ENCODE peak calls at places on chromosomes 7 and 10, in five cellular contexts. V is trophoblast cell, C is IMR-90, D is H9, O is mesenchymal stem cell. S is an unnamed sample.
A peak's percentile ranks its signal among the peaks of the same experiment; 100 is the strongest.

GRCh38 chr10:48645600-48645999 is 39.1 kb upstream of the WDFY4 start:
- DNase-seq in O (no peak), D (no peak), V (no peak), C (no peak), S (no peak)

GRCh38 chr10:7756360-7756992 is 31.3 kb downstream of the KIN start:
- DNase-seq in V (peak; percentile 49), D (peak; percentile 40), C (peak; percentile 8), O (peak; percentile 18), S (no peak)

GRCh38 chr10:112967200-112967599 is 17.2 kb downstream of the TCF7L2 start:
- DNase-seq in C (peak; percentile 95), O (peak; percentile 82), D (no peak), V (no peak), S (no peak)

GRCh38 chr10:1572519-1573333 is 164.6 kb downstream of the ADARB2 start:
- DNase-seq in O (no peak), V (no peak), C (no peak), D (no peak), S (no peak)

GRCh38 chr7:18906901-18907300 is 210.5 kb downstream of the TWIST1 start:
- DNase-seq in O (no peak), D (no peak), V (no peak), C (no peak), S (no peak)

GRCh38 chr10:970311-971149 is 17.7 kb upstream of the GTPBP4 start:
- DNase-seq in V (no peak), D (no peak), O (peak; percentile 63), C (no peak), S (no peak)

GRCh38 chr7:3063016-3063753 is 19.5 kb upstream of the CARD11 start:
- DNase-seq in O (no peak), C (no peak), V (no peak), D (no peak), S (no peak)

GRCh38 chr7:31027161-31027965 is 24.7 kb upstream of the ADCYAP1R1 start:
- DNase-seq in O (peak; percentile 53), D (peak; percentile 74), C (no peak), V (no peak), S (peak; percentile 44)

GRCh38 chr7:65722361-65722792 is 150.5 kb upstream of the VKORC1L1 start:
- DNase-seq in C (peak; percentile 11), O (peak; percentile 14), D (peak; percentile 80), V (peak; percentile 75), S (no peak)

GRCh38 chr10:74382643-74383042 is 231.6 kb downstream of the ADK start:
- DNase-seq in D (no peak), O (no peak), C (no peak), V (no peak), S (no peak)

DNA sequence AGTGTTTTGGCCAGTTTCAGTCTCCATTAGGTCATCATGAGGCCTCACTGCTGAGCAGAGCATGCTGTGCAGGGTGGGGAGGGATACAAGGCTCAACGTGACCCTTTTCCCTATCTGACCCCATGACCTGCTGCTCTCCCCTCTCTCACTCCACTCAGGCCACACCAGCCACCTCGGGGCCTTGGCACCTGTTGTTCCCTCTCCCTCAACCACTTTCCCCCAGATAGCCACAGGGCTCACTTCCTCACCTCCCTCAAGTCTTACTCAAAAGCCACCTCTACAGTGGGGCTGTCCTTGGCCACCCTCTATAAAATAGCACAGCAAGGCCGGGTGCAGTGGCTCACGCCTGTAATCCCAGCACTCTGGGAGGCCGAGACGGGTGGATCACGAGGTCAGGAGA is 13.9 kb downstream of the SH3PXD2A start:
- DNase-seq in D (no peak), C (no peak), V (no peak), O (no peak), S (no peak)
- H4K91ac ChIP-seq in D (no peak overlapping the region), C (no peak overlapping the region), V (no peak overlapping the region), O (no peak overlapping the region), S (no peak overlapping the region)

GRCh38 chr7:129778770-129779601 is 167.5 kb downstream of the NRF1 start:
- DNase-seq in C (no peak), O (no peak), D (no peak), V (peak; percentile 65), S (no peak)

GRCh38 chr7:129780257-129781127 is 169.0 kb downstream of the NRF1 start:
- DNase-seq in D (peak; percentile 96), O (no peak), V (peak; percentile 82), C (no peak), S (peak; percentile 48)

GRCh38 chr7:129781128-129781855 is 169.8 kb downstream of the NRF1 start:
- DNase-seq in D (no peak), C (no peak), V (no peak), O (no peak), S (peak; percentile 26)

GRCh38 chr7:129777993-129778769 is 166.7 kb downstream of the NRF1 start:
- DNase-seq in C (no peak), D (no peak), O (no peak), V (no peak), S (peak; percentile 27)

GRCh38 chr7:129779602-129780256 is 168.2 kb downstream of the NRF1 start:
- DNase-seq in V (peak; percentile 73), O (no peak), C (no peak), D (no peak), S (peak; percentile 67)
- H4K8ac ChIP-seq in V (no peak overlapping the region), O (no peak overlapping the region), C (no peak overlapping the region), D (no peak overlapping the region), S (no peak overlapping the region)

DNA sequence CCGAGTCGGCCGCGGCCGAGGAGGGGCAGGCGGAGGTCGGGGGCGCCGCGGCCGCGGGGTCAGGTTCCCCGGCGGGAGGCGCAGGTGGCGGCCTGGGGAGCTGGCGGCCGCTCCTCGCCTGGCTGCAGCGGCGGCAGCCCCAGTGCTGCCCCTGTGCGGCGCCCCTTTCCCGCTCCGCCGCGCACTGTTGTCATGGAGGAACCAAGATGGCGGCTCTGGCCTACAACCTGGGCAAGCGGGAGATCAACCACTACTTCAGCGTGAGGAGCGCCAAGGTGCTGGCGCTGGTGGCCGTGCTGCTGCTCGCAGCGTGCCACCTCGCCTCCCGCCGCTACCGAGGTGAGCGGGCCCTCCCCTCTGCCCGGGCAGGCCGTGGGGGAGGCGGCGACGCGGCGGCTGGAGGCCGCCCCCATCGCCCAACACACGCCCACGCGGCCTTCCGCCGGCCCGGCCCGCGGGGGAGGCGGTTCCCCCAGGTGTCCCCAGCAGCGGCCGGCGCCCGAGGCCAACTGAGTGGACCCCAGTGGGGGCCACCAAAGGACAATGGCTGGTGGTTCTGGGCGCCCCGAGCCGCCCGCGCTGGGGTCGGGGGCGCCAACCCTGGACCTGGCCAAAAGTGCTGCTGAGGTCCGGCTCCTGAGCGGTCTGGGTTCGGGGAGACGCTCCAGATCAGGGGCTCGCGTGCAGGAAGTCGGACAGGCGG is 421 bp downstream of the CASD1 start:
- DNase-seq in V (peak; percentile 74), C (peak; percentile 53), D (peak; percentile 76), O (peak; percentile 71), S (peak; percentile 72)
- H4K91ac ChIP-seq in V (peak overlapping the region; percentile 98), C (peak overlapping the region; percentile 92), D (no peak overlapping the region), O (peak overlapping the region; percentile 100), S (peak overlapping the region; percentile 76)

GRCh38 chr10:124566981-124567835 is 105.6 kb downstream of the LHPP start:
- DNase-seq in V (peak; percentile 30), C (no peak), D (no peak), O (no peak), S (no peak)

GRCh38 chr10:124568339-124568738 is 106.7 kb downstream of the LHPP start:
- DNase-seq in C (no peak), V (peak; percentile 99), O (no peak), D (no peak), S (no peak)

GRCh38 chr10:124565565-124566221 is 104.1 kb downstream of the LHPP start:
- DNase-seq in V (peak; percentile 71), C (no peak), D (peak; percentile 87), O (no peak), S (peak; percentile 36)

GRCh38 chr10:124564881-124565280 is 103.3 kb downstream of the LHPP start:
- DNase-seq in C (no peak), O (no peak), V (no peak), D (no peak), S (no peak)

DNA sequence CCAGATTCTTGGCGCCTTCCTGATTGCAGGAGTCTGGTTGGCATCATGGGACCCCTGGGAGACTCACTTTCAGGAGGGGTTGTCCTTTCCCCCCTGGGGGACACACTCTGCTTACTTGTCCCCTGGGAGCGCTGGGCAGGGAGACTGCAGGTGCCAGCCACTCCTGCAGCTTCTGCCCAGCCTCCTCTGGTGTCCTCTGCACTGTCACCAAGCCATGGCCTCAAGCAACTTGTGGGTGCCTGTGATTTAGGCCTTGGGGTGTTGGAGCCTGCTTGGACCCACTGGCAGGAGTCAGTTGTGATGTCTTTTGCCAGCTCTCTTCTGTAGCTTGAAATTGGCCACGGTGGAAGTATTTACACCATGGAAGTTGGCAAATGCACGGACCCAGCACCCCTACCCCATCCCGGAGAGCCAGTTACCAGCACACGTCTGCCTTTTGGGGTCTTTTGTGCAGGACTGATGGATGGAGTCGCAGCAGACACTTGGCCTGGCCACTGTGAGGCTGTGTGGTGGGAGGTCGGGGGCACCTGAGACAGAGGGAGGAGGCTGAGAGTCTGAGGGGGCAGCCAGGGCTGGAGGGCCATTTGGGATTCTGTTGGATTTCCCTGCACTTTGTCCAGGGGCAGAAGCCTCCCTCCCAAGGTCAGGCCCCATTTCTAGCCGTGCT is 104.7 kb downstream of the LHPP start:
- DNase-seq in D (no peak), V (no peak), O (no peak), C (no peak), S (no peak)
- H4K8ac ChIP-seq in D (no peak overlapping the region), V (no peak overlapping the region), O (no peak overlapping the region), C (no peak overlapping the region), S (no peak overlapping the region)

DNA sequence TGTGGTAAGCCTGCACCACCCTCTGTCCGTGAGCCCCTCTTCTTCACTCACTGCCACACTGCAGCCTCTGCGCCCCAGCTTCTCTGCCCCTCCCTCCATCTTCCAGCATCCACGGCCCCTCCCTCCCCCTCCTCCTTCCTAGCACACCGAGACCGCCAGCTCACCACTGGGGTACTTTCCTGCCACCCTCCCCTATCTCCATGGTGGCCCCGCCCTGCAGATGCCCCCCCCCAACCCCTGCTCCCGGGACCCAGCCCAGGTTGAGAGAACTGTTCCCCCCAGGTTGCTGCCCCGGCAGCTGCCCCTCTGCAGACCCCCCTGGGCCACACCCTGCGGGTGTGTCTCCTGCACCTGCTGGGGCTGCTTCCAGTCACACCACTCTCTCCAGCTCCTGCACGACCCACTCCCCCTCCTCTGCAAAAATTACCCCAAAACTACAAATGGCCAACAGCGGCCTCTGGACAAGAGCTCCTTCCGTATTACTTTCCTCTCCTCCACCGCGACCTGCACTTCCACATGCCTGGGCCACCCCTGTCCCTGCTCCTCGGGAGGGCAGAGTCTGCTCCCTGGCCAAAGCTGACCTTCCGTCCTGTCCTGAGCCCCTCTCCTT is 209.2 kb upstream of the PPP2R2D start:
- DNase-seq in O (no peak), D (no peak), V (no peak), C (no peak), S (no peak)
- H4K91ac ChIP-seq in O (no peak overlapping the region), D (no peak overlapping the region), V (no peak overlapping the region), C (no peak overlapping the region), S (no peak overlapping the region)